ENCODE peak calls at places on chromosomes 11 and 22, in six cellular contexts. One of them, this sample, is unnamed.

GRCh38 chr11:11976476-11977187 is 31.8 kb downstream of the DKK3 start:
- DNase-seq in NCI-H82: no peak
- DNase-seq in NCI-H1694: no peak
- DNase-seq in iris pigment epithelial cell: no peak
- DNase-seq in head of caudate nucleus: peak; percentile 41
- DNase-seq in HEK293T: no peak
- DNase-seq in this sample: no peak

GRCh38 chr22:31344369-31345330 is 1.5 kb downstream of the PATZ1 start:
- DNase-seq in NCI-H82: peak; percentile 30
- DNase-seq in NCI-H1694: no peak
- DNase-seq in iris pigment epithelial cell: peak; percentile 76
- DNase-seq in head of caudate nucleus: no peak
- DNase-seq in HEK293T: no peak
- DNase-seq in this sample: peak; percentile 20

GRCh38 chr11:128239224-128239790 is 348.1 kb downstream of the ETS1 start:
- DNase-seq in NCI-H82: no peak
- DNase-seq in NCI-H1694: no peak
- DNase-seq in iris pigment epithelial cell: no peak
- DNase-seq in head of caudate nucleus: no peak
- DNase-seq in HEK293T: no peak
- DNase-seq in this sample: no peak

GRCh38 chr11:12118940-12119339 is 8.6 kb downstream of the MICAL2 start:
- DNase-seq in NCI-H82: no peak
- DNase-seq in NCI-H1694: no peak
- DNase-seq in iris pigment epithelial cell: no peak
- DNase-seq in head of caudate nucleus: no peak
- DNase-seq in HEK293T: no peak
- DNase-seq in this sample: peak; percentile 16

GRCh38 chr11:8312966-8313365 is 49.3 kb upstream of the LMO1 start:
- DNase-seq in NCI-H82: no peak
- DNase-seq in NCI-H1694: no peak
- DNase-seq in iris pigment epithelial cell: no peak
- DNase-seq in head of caudate nucleus: no peak
- DNase-seq in HEK293T: no peak
- DNase-seq in this sample: no peak

GRCh38 chr11:113873241-113873626 is 2.1 kb downstream of the USP28 start:
- DNase-seq in NCI-H82: peak; percentile 10
- DNase-seq in NCI-H1694: no peak
- DNase-seq in iris pigment epithelial cell: no peak
- DNase-seq in head of caudate nucleus: no peak
- DNase-seq in HEK293T: peak; percentile 38
- DNase-seq in this sample: no peak

GRCh38 chr11:12426176-12426575 is 48.8 kb downstream of the PARVA start:
- DNase-seq in NCI-H82: no peak
- DNase-seq in NCI-H1694: no peak
- DNase-seq in iris pigment epithelial cell: no peak
- DNase-seq in head of caudate nucleus: no peak
- DNase-seq in HEK293T: no peak
- DNase-seq in this sample: no peak

GRCh38 chr11:71055925-71056324 is 196.5 kb downstream of the SHANK2 start:
- DNase-seq in NCI-H82: no peak
- DNase-seq in NCI-H1694: no peak
- DNase-seq in iris pigment epithelial cell: no peak
- DNase-seq in head of caudate nucleus: no peak
- DNase-seq in HEK293T: no peak
- DNase-seq in this sample: no peak

GRCh38 chr11:125165111-125165663 is 636 bp downstream of the PKNOX2 start:
- DNase-seq in NCI-H82: no peak
- DNase-seq in NCI-H1694: no peak
- DNase-seq in iris pigment epithelial cell: peak; percentile 45
- DNase-seq in head of caudate nucleus: peak; percentile 69
- DNase-seq in HEK293T: peak; percentile 34
- DNase-seq in this sample: peak; percentile 47

GRCh38 chr11:63802637-63803414 is 10.4 kb upstream of the SPINDOC start:
- DNase-seq in NCI-H82: peak; percentile 69
- DNase-seq in NCI-H1694: no peak
- DNase-seq in iris pigment epithelial cell: peak; percentile 81
- DNase-seq in head of caudate nucleus: no peak
- DNase-seq in HEK293T: peak; percentile 67
- DNase-seq in this sample: no peak

GRCh38 chr11:122271167-122271566 is 155.2 kb upstream of the BLID start:
- DNase-seq in NCI-H82: peak; percentile 5
- DNase-seq in NCI-H1694: no peak
- DNase-seq in iris pigment epithelial cell: no peak
- DNase-seq in head of caudate nucleus: no peak
- DNase-seq in HEK293T: no peak
- DNase-seq in this sample: peak; percentile 11

GRCh38 chr22:29202231-29203192 is 3.2 kb upstream of the EMID1 start:
- DNase-seq in NCI-H82: peak; percentile 53
- DNase-seq in NCI-H1694: no peak
- DNase-seq in iris pigment epithelial cell: peak; percentile 75
- DNase-seq in head of caudate nucleus: no peak
- DNase-seq in HEK293T: no peak
- DNase-seq in this sample: no peak

GRCh38 chr11:34788642-34789041 is 127.5 kb downstream of the APIP start:
- DNase-seq in NCI-H82: no peak
- DNase-seq in NCI-H1694: no peak
- DNase-seq in iris pigment epithelial cell: no peak
- DNase-seq in head of caudate nucleus: no peak
- DNase-seq in HEK293T: no peak
- DNase-seq in this sample: no peak

GRCh38 chr22:34804588-34804987 is 261.4 kb upstream of the ISX start:
- DNase-seq in NCI-H82: peak; percentile 21
- DNase-seq in NCI-H1694: no peak
- DNase-seq in iris pigment epithelial cell: no peak
- DNase-seq in head of caudate nucleus: no peak
- DNase-seq in HEK293T: no peak
- DNase-seq in this sample: no peak

GRCh38 chr22:45469573-45470383 is 32.9 kb upstream of the FBLN1 start:
- DNase-seq in NCI-H82: no peak
- DNase-seq in NCI-H1694: no peak
- DNase-seq in iris pigment epithelial cell: peak; percentile 18
- DNase-seq in head of caudate nucleus: no peak
- DNase-seq in HEK293T: no peak
- DNase-seq in this sample: no peak

GRCh38 chr22:50201191-50202129 is 649 bp downstream of the SELENOO start:
- DNase-seq in NCI-H82: no peak
- DNase-seq in NCI-H1694: no peak
- DNase-seq in iris pigment epithelial cell: no peak
- DNase-seq in head of caudate nucleus: no peak
- DNase-seq in HEK293T: no peak
- DNase-seq in this sample: peak; percentile 52

GRCh38 chr11:63478896-63479295 is 12.1 kb downstream of the PLAAT5 start:
- DNase-seq in NCI-H82: peak; percentile 71
- DNase-seq in NCI-H1694: peak; percentile 52
- DNase-seq in iris pigment epithelial cell: peak; percentile 83
- DNase-seq in head of caudate nucleus: peak; percentile 50
- DNase-seq in HEK293T: peak; percentile 74
- DNase-seq in this sample: peak; percentile 46

GRCh38 chr11:96314326-96315050 is 28.5 kb downstream of the MAML2 start:
- DNase-seq in NCI-H82: no peak
- DNase-seq in NCI-H1694: no peak
- DNase-seq in iris pigment epithelial cell: peak; percentile 84
- DNase-seq in head of caudate nucleus: no peak
- DNase-seq in HEK293T: no peak
- DNase-seq in this sample: no peak

GRCh38 chr11:36211735-36212430 is 77.3 kb downstream of the COMMD9 start:
- DNase-seq in NCI-H82: peak; percentile 5
- DNase-seq in NCI-H1694: no peak
- DNase-seq in iris pigment epithelial cell: no peak
- DNase-seq in head of caudate nucleus: no peak
- DNase-seq in HEK293T: no peak
- DNase-seq in this sample: no peak